ENCODE peak calls at places on chromosomes 7 and 10, in eight cellular contexts. V is ureter, Z is MCF 10A, Q is HAP-1, D is bronchial epithelial cell, N is Kasumi-1, B is T-helper 9 cell, T is mucosa of descending colon. L is an unnamed sample.

GRCh38 chr7:88664630-88665233 is 94.8 kb upstream of the ZNF804B start:
- DNase-seq in V (no peak), T (no peak), Z (no peak), B (no peak), N (no peak), Q (no peak), D (peak), L (no peak)

GRCh38 chr7:55733584-55733983 is 129.0 kb downstream of the SEPTIN14 start:
- DNase-seq in B (no peak), N (no peak), T (no peak), Q (no peak), D (no peak), V (no peak), Z (no peak), L (no peak)

GRCh38 chr10:63700209-63700934 is 179.2 kb downstream of the REEP3 start:
- DNase-seq in Q (no peak), N (peak), T (no peak), D (peak), B (no peak), V (no peak), Z (peak), L (no peak)

GRCh38 chr10:22712959-22713852 is 1.2 kb downstream of the PIP4K2A start:
- DNase-seq in N (peak), V (no peak), T (peak), Q (peak), D (no peak), Z (peak), B (peak), L (peak)

GRCh38 chr7:139946539-139946938 is 116.2 kb downstream of the PARP12 start:
- DNase-seq in Z (no peak), Q (no peak), T (no peak), B (no peak), D (no peak), V (no peak), N (no peak), L (no peak)

GRCh38 chr7:114062810-114063209 is 144.0 kb upstream of the PPP1R3A start:
- DNase-seq in T (peak), Z (peak), D (peak), Q (no peak), B (no peak), V (no peak), N (no peak), L (no peak)

GRCh38 chr10:57017356-57018037 is 656.4 kb upstream of the ZWINT start:
- DNase-seq in D (no peak), N (no peak), T (no peak), B (no peak), Z (peak), Q (peak), V (no peak), L (no peak)

GRCh38 chr10:50272531-50272930 is 21.2 kb upstream of the ASAH2 start:
- DNase-seq in N (no peak), T (no peak), Z (no peak), D (no peak), B (no peak), Q (no peak), V (no peak), L (no peak)

GRCh38 chr7:84204655-84205054 is 10.1 kb upstream of the SEMA3A start:
- DNase-seq in Q (no peak), B (no peak), Z (peak), V (no peak), T (no peak), D (peak), N (no peak), L (no peak)